ENCODE peak calls at places on chromosome 20, in four cellular contexts. D, I, M and T are unnamed samples.

GRCh38 chr20:54438166-54438565 is 37.2 kb upstream of the DOK5 start:
- DNase-seq in D (peak), I (no peak), M (peak), T (peak)

GRCh38 chr20:20795119-20795518 is 82.7 kb upstream of the RALGAPA2 start:
- DNase-seq in D (no peak), I (no peak), M (no peak), T (no peak)

GRCh38 chr20:18743665-18744440 is 69.7 kb upstream of the SCP2D1 start:
- DNase-seq in D (no peak), I (no peak), M (no peak), T (no peak)

GRCh38 chr20:13996265-13996664 is 949 bp downstream of the MACROD2 start:
- DNase-seq in D (peak), I (no peak), M (no peak), T (no peak)

GRCh38 chr20:57959589-57959988 is 249.8 kb upstream of the PMEPA1 start:
- DNase-seq in D (no peak), I (no peak), M (no peak), T (no peak)

GRCh38 chr20:25361287-25361683 is 29.4 kb downstream of the ABHD12 start:
- DNase-seq in D (peak), I (peak), M (no peak), T (peak)

GRCh38 chr20:63790572-63791168 is 40.4 kb downstream of the ZBTB46 start:
- DNase-seq in D (no peak), I (no peak), M (no peak), T (no peak)

GRCh38 chr20:23060629-23061028 is 11.2 kb upstream of the THBD start:
- DNase-seq in D (no peak), I (no peak), M (no peak), T (peak)

GRCh38 chr20:8829232-8829631 is 239.7 kb upstream of the PLCB4 start:
- DNase-seq in D (peak), I (no peak), M (no peak), T (peak)

GRCh38 chr20:49699200-49699992 is 14.3 kb downstream of the B4GALT5 start:
- DNase-seq in D (no peak), I (peak), M (no peak), T (peak)

GRCh38 chr20:4666001-4666470 is 55.7 kb upstream of the PRND start:
- DNase-seq in D (no peak), I (peak), M (no peak), T (no peak)

GRCh38 chr20:47761478-47762047 is 23.7 kb downstream of the SULF2 start:
- DNase-seq in D (peak), I (no peak), M (no peak), T (no peak)

GRCh38 chr20:47762699-47763098 is 22.6 kb downstream of the SULF2 start:
- DNase-seq in D (no peak), I (no peak), M (no peak), T (no peak)

GRCh38 chr20:47764154-47764734 is 21.0 kb downstream of the SULF2 start:
- DNase-seq in D (peak), I (no peak), M (no peak), T (peak)

GRCh38 chr20:47768016-47768953 is 17.0 kb downstream of the SULF2 start:
- DNase-seq in D (no peak), I (no peak), M (no peak), T (peak)

GRCh38 chr20:47765715-47766594 is 19.3 kb downstream of the SULF2 start:
- DNase-seq in D (peak), I (no peak), M (peak), T (no peak)
- H3K18ac ChIP-seq in D (no peak), I (no peak), M (no peak), T (peak)

DNA sequence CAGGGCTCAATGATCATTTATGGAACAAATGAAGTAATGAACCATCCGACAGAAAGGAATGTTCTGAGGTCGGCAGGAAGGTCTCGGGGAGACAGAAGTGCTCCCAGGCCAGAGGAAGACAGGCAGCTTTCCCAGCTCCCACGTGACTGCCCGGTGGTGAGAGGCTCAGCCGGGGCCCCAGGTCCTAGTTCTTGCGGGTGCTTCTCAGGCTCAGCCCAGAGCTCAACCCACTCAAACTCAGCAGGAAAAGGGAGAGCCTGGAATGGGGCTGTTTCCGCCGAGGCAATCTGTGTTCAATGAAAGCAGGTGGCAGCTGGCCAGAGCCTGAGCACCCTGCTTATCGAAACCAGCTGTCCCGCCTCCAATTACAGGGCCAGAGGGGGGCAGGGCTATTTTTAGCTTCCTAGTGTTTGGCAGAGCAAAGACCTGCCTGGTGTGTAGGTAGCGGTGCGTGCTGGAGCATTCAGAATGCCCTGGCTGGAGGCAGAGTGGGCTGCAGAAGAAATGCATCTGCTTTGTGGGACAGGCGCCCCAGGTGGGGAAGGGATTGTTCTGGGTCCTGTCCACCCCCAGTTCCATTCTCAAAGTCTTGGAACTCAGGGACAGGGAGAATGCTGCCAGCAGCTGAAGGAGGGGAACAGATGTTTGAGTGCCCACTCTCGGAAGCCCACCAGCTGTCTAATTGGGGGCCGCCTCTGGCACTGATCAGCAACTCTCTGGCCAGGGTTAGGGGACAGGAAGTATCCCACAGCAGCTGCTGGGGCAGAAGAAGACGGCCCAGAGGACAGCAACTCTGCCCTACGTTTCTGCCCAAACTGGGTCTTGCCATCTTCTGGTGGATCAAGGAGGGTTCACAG is 145.0 kb downstream of the PREX1 start:
- DNase-seq in D (peak), I (peak), M (peak), T (no peak)
- H4K8ac ChIP-seq in D (no peak), I (peak), M (no peak), T (no peak)

GRCh38 chr20:3239026-3239866 is at the start of gene SLC4A11:
- DNase-seq in D (peak), I (peak), M (peak), T (peak)

GRCh38 chr20:3237011-3237957 is 1.7 kb downstream of the SLC4A11 start:
- DNase-seq in D (no peak), I (no peak), M (no peak), T (peak)

GRCh38 chr20:3237958-3238615 is 903 bp downstream of the SLC4A11 start:
- DNase-seq in D (no peak), I (no peak), M (no peak), T (no peak)

GRCh38 chr20:3239867-3240775 is 1.1 kb upstream of the SLC4A11 start:
- DNase-seq in D (peak), I (no peak), M (no peak), T (no peak)

DNA sequence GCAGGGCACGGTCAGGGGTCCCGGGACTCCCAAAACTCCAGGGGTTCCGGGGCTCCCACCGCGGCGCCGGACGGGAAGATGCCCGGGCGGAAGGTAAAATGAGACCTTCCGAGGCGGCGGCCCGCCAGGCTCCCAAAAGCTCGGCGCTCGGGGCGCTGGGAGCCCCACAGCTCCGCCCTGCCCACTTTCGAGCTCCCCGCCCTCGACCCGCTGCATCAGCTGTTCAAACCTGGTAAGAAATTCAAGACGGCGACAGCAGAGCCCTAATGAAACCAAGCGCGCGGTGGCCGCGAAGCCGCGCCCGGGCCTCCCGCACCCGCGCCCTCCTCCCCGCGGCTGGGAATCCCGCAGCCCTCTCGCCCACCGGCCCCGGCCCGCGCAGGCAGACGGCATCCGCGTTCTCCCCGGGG is 369 bp downstream of the SLC4A11 start:
- DNase-seq in D (no peak), I (no peak), M (peak), T (no peak)
- H3K18ac ChIP-seq in D (no peak), I (no peak), M (no peak), T (peak)

GRCh38 chr20:34825530-34826362 is at the start of gene NCOA6:
- DNase-seq in D (peak), I (peak), M (peak), T (peak)
- H4K8ac ChIP-seq in D (no peak), I (peak), M (no peak), T (peak)

GRCh38 chr20:43945391-43946205 is 30.9 kb downstream of the TOX2 start:
- DNase-seq in D (no peak), I (no peak), M (no peak), T (no peak)
- H3K18ac ChIP-seq in D (no peak), I (no peak), M (no peak), T (no peak)

DNA sequence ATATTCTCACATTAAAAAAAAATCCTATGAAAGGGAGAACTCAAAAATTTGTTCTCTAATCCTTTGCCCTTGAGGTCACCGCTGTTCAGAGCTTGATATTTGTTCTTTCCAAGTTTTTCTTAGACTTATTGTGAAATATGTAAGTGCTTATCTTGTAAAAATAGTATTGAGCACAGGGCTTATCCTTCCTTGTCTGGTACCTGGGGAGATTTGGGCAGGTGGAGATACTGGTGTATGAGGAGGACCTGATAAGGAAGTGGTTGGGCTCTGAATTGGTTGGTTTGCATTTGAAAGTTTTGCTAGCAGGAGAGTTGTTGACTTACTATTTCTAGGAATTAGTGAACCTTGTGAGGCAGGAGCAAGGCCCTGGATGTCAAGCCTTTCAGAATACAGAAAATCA is 28.9 kb upstream of the ANKEF1 start:
- DNase-seq in D (peak), I (no peak), M (no peak), T (no peak)
- H4K8ac ChIP-seq in D (no peak), I (no peak), M (no peak), T (no peak)

GRCh38 chr20:62684986-62685385 is 23.6 kb upstream of the NTSR1 start:
- DNase-seq in D (no peak), I (no peak), M (no peak), T (no peak)
- H3K18ac ChIP-seq in D (no peak), I (no peak), M (no peak), T (no peak)

DNA sequence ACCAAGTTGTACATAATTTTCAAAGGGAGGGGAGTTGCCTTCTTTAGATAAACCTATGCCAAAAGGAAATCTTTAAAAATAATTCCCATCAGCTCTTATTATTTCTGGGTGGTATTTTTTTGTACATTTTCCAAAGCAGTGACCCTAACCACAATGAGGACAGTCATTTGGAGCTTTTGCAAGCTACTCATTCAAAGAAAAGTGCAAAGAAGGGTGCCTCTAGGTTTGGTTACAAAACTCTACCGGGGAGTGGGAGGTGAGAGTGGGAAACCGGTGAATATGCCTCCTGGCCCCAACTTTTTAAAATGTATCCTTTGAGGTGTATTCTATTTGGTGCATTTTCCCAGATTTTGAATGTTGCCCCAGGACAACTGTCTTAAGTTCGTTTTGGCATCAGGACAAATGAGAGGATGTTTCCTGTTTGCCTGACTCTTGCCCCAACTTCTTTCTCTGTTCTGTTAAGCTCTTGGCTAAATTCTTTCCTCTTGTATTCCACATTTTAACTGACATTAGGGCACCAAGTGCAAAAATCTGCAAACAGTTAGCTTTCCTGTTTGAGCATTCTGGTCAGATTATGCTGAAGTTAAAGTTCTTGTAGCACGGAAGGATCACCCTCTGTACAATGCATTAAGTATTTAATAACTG is 78.9 kb downstream of the SLX4IP start:
- DNase-seq in D (no peak), I (no peak), M (no peak), T (no peak)
- H4K8ac ChIP-seq in D (no peak), I (no peak), M (no peak), T (no peak)

GRCh38 chr20:60634773-60635172 is 617.3 kb upstream of the CDH4 start:
- DNase-seq in D (no peak), I (no peak), M (no peak), T (no peak)
- H3K18ac ChIP-seq in D (no peak), I (no peak), M (no peak), T (no peak)

DNA sequence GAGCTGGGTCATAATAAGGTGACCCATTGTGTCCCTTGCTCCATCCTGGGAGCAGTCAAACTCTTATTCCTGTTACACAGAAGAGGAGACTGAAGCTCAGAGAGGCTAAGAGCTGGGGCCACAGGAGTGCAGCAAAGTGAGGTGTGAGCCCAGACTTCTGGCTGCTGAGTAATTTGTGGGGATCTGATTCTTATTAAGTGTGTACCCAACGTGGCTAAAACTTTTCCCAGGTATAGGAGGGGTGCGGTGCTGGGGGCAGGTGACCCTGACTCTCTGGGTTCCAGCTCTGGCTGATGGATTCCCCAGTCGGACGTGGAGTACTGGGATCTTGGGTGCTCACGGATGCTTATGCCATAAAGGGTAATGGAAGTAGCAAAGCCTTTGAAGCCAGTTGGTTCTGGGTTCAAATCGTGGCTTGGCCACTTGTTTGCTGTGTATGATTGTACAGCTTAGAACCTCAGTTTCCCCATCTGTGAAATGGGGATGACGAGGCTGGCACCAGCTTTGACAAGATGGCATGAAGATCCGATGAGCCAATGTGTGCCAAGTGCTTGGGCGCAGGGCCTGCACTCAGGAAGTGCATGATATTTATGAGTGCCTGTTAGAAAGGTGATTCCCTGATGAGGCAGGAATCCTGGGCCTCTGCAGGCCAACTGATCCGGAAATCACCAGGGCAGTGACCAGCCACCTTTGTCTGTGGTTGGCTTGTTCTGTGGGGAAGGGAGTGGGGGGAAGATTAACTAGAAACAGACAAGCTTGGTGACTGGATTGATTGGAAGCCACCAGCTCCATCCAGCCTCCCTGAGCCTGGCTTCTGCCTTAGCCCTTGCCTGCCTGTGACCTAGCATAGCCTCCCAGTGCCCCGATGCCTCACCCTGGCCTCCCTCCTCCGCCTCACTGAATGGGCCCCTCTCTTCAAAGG is 6.0 kb downstream of the SRC start:
- DNase-seq in D (no peak), I (no peak), M (no peak), T (no peak)
- H4K8ac ChIP-seq in D (no peak), I (no peak), M (no peak), T (no peak)